ENCODE peak calls at places on chromosomes 16 and 17, in nine cellular contexts. One of them, this sample, is unnamed.
A peak's percentile ranks its signal among the peaks of the same experiment; 100 is the strongest.

GRCh38 chr17:77544347-77544746 is 403.6 kb downstream of the SEC14L1 start:
- DNase-seq in GM20000: no peak
- DNase-seq in choroid plexus epithelial cell: no peak
- DNase-seq in cardiac fibroblast: no peak
- DNase-seq in AG09319: no peak
- DNase-seq in stomach: no peak
- DNase-seq in omental fat pad: no peak
- DNase-seq in body of pancreas: no peak
- DNase-seq in heart left ventricle: no peak
- DNase-seq in this sample: no peak

GRCh38 chr16:12876778-12877177 is 24.6 kb upstream of the SHISA9 start:
- DNase-seq in heart left ventricle: no peak
- DNase-seq in AG09319: no peak
- DNase-seq in omental fat pad: no peak
- DNase-seq in choroid plexus epithelial cell: no peak
- DNase-seq in stomach: no peak
- DNase-seq in cardiac fibroblast: no peak
- DNase-seq in GM20000: no peak
- DNase-seq in body of pancreas: no peak
- DNase-seq in this sample: no peak

GRCh38 chr17:38451840-38452529 is 23.7 kb downstream of the ARHGAP23 start:
- DNase-seq in choroid plexus epithelial cell: peak; percentile 82
- DNase-seq in stomach: no peak
- DNase-seq in cardiac fibroblast: peak; percentile 90
- DNase-seq in body of pancreas: no peak
- DNase-seq in GM20000: no peak
- DNase-seq in heart left ventricle: no peak
- DNase-seq in omental fat pad: no peak
- DNase-seq in AG09319: peak; percentile 67
- DNase-seq in this sample: no peak

GRCh38 chr16:57999971-58000705 is at the start of gene ZNF319:
- DNase-seq in AG09319: no peak
- DNase-seq in GM20000: no peak
- DNase-seq in choroid plexus epithelial cell: no peak
- DNase-seq in stomach: no peak
- DNase-seq in cardiac fibroblast: no peak
- DNase-seq in omental fat pad: no peak
- DNase-seq in heart left ventricle: no peak
- DNase-seq in body of pancreas: peak; percentile 35
- DNase-seq in this sample: no peak

GRCh38 chr17:79952265-79952877 is 83.3 kb downstream of the TBC1D16 start:
- DNase-seq in stomach: no peak
- DNase-seq in GM20000: no peak
- DNase-seq in body of pancreas: peak; percentile 26
- DNase-seq in cardiac fibroblast: no peak
- DNase-seq in AG09319: no peak
- DNase-seq in choroid plexus epithelial cell: no peak
- DNase-seq in heart left ventricle: peak; percentile 9
- DNase-seq in omental fat pad: no peak
- DNase-seq in this sample: no peak

GRCh38 chr17:41734139-41734948 is at the start of gene HAP1:
- DNase-seq in GM20000: no peak
- DNase-seq in body of pancreas: peak; percentile 47
- DNase-seq in choroid plexus epithelial cell: peak; percentile 17
- DNase-seq in heart left ventricle: no peak
- DNase-seq in cardiac fibroblast: peak; percentile 28
- DNase-seq in AG09319: no peak
- DNase-seq in stomach: peak; percentile 27
- DNase-seq in omental fat pad: no peak
- DNase-seq in this sample: no peak

GRCh38 chr17:3920940-3921852 is 4.9 kb upstream of the P2RX1 start:
- DNase-seq in AG09319: no peak
- DNase-seq in body of pancreas: peak; percentile 59
- DNase-seq in omental fat pad: no peak
- DNase-seq in choroid plexus epithelial cell: peak; percentile 81
- DNase-seq in GM20000: no peak
- DNase-seq in cardiac fibroblast: no peak
- DNase-seq in stomach: peak; percentile 72
- DNase-seq in heart left ventricle: no peak
- DNase-seq in this sample: no peak

GRCh38 chr16:54034684-54035083 is 251.9 kb downstream of the IRX3 start:
- DNase-seq in body of pancreas: no peak
- DNase-seq in omental fat pad: no peak
- DNase-seq in cardiac fibroblast: peak; percentile 62
- DNase-seq in AG09319: no peak
- DNase-seq in stomach: no peak
- DNase-seq in choroid plexus epithelial cell: no peak
- DNase-seq in GM20000: no peak
- DNase-seq in heart left ventricle: no peak
- DNase-seq in this sample: no peak

GRCh38 chr17:57110579-57111367 is 25.7 kb downstream of the AKAP1 start:
- DNase-seq in heart left ventricle: peak; percentile 72
- DNase-seq in body of pancreas: no peak
- DNase-seq in GM20000: no peak
- DNase-seq in AG09319: no peak
- DNase-seq in cardiac fibroblast: no peak
- DNase-seq in stomach: no peak
- DNase-seq in omental fat pad: no peak
- DNase-seq in choroid plexus epithelial cell: peak; percentile 54
- DNase-seq in this sample: no peak

GRCh38 chr17:27489045-27489715 is 32.9 kb downstream of the KSR1 start:
- DNase-seq in AG09319: peak; percentile 42
- DNase-seq in omental fat pad: peak; percentile 85
- DNase-seq in choroid plexus epithelial cell: peak; percentile 69
- DNase-seq in cardiac fibroblast: peak; percentile 62
- DNase-seq in GM20000: no peak
- DNase-seq in heart left ventricle: peak; percentile 86
- DNase-seq in body of pancreas: no peak
- DNase-seq in stomach: peak; percentile 50
- DNase-seq in this sample: no peak

GRCh38 chr16:47956881-47957280 is 198.9 kb downstream of the ABCC12 start:
- DNase-seq in GM20000: no peak
- DNase-seq in heart left ventricle: no peak
- DNase-seq in AG09319: no peak
- DNase-seq in cardiac fibroblast: no peak
- DNase-seq in omental fat pad: no peak
- DNase-seq in body of pancreas: no peak
- DNase-seq in choroid plexus epithelial cell: no peak
- DNase-seq in stomach: no peak
- DNase-seq in this sample: no peak

GRCh38 chr16:30124985-30125379 is 2.0 kb upstream of the MAPK3 start:
- DNase-seq in GM20000: no peak
- DNase-seq in heart left ventricle: no peak
- DNase-seq in cardiac fibroblast: no peak
- DNase-seq in stomach: no peak
- DNase-seq in body of pancreas: no peak
- DNase-seq in choroid plexus epithelial cell: no peak
- DNase-seq in AG09319: no peak
- DNase-seq in omental fat pad: no peak
- DNase-seq in this sample: no peak

GRCh38 chr17:80792373-80792781 is 199.3 kb upstream of the CHMP6 start:
- DNase-seq in heart left ventricle: no peak
- DNase-seq in cardiac fibroblast: no peak
- DNase-seq in body of pancreas: no peak
- DNase-seq in omental fat pad: no peak
- DNase-seq in choroid plexus epithelial cell: peak; percentile 80
- DNase-seq in GM20000: no peak
- DNase-seq in AG09319: no peak
- DNase-seq in stomach: no peak
- DNase-seq in this sample: no peak

GRCh38 chr17:32569171-32570080 is 82.6 kb downstream of the CDK5R1 start:
- DNase-seq in GM20000: peak; percentile 64
- DNase-seq in cardiac fibroblast: peak; percentile 55
- DNase-seq in body of pancreas: no peak
- DNase-seq in AG09319: no peak
- DNase-seq in heart left ventricle: no peak
- DNase-seq in choroid plexus epithelial cell: no peak
- DNase-seq in omental fat pad: no peak
- DNase-seq in stomach: no peak
- DNase-seq in this sample: no peak

GRCh38 chr16:3597226-3597625 is 14.2 kb downstream of the SLX4 start:
- DNase-seq in GM20000: no peak
- DNase-seq in AG09319: no peak
- DNase-seq in choroid plexus epithelial cell: no peak
- DNase-seq in heart left ventricle: no peak
- DNase-seq in stomach: no peak
- DNase-seq in cardiac fibroblast: no peak
- DNase-seq in body of pancreas: no peak
- DNase-seq in omental fat pad: no peak
- DNase-seq in this sample: no peak

GRCh38 chr16:67278773-67279295 is 498 bp upstream of the PLEKHG4 start:
- DNase-seq in stomach: no peak
- DNase-seq in GM20000: peak; percentile 85
- DNase-seq in heart left ventricle: no peak
- DNase-seq in AG09319: no peak
- DNase-seq in body of pancreas: peak; percentile 32
- DNase-seq in omental fat pad: no peak
- DNase-seq in choroid plexus epithelial cell: no peak
- DNase-seq in cardiac fibroblast: no peak
- DNase-seq in this sample: no peak

GRCh38 chr17:76240461-76241204 is at the start of gene RNF157:
- DNase-seq in omental fat pad: no peak
- DNase-seq in heart left ventricle: peak; percentile 63
- DNase-seq in GM20000: peak; percentile 93
- DNase-seq in choroid plexus epithelial cell: peak; percentile 42
- DNase-seq in body of pancreas: peak; percentile 74
- DNase-seq in stomach: peak; percentile 66
- DNase-seq in cardiac fibroblast: no peak
- DNase-seq in AG09319: no peak
- DNase-seq in this sample: no peak

GRCh38 chr16:57859331-57859730 is 57.0 kb upstream of the KIFC3 start:
- DNase-seq in omental fat pad: no peak
- DNase-seq in GM20000: no peak
- DNase-seq in AG09319: no peak
- DNase-seq in choroid plexus epithelial cell: peak; percentile 85
- DNase-seq in cardiac fibroblast: peak; percentile 65
- DNase-seq in body of pancreas: no peak
- DNase-seq in heart left ventricle: no peak
- DNase-seq in stomach: no peak
- DNase-seq in this sample: no peak

GRCh38 chr17:31414590-31414918 is 23.1 kb downstream of the RAB11FIP4 start:
- DNase-seq in AG09319: no peak
- DNase-seq in cardiac fibroblast: no peak
- DNase-seq in choroid plexus epithelial cell: no peak
- DNase-seq in GM20000: no peak
- DNase-seq in omental fat pad: no peak
- DNase-seq in body of pancreas: no peak
- DNase-seq in heart left ventricle: no peak
- DNase-seq in stomach: no peak
- DNase-seq in this sample: no peak

DNA sequence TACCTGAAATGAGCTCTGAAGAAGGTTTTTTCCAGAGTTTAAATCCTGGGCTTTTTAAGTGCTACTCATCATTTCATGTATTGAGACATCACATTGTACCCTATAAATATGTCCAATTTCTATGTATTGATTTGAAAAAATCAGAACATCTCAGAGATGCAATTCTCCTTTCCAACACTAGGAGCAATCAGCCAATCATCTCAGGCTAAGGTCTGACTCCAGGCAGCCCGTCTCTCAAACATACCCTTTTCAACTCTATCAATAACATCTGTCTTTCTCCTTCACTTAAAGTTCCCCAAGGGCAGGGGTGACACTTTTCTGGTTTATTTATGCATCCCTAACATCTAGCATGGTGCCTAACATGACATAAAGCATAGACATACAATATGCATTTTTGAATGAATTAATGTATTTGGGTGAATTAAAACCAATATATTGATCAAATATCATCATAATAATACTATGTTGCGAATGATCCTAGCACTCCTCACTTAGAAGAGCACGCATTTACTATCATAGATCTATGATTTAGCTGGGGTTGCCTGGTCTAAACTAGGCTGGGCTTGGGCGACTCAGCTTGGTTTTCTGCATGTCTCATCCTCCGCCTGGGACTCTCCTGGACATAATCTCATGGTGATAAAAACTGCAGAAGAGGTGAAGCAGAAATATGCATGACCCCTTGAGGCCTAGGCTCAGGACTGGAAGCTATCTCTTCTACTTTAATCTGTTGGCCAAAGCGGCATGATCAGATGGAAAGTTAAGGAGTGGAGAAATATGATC is 5.2 kb upstream of the CDH11 start:
- DNase-seq in AG09319: no peak
- DNase-seq in stomach: no peak
- DNase-seq in body of pancreas: no peak
- DNase-seq in heart left ventricle: no peak
- DNase-seq in GM20000: no peak
- DNase-seq in omental fat pad: no peak
- DNase-seq in cardiac fibroblast: no peak
- DNase-seq in choroid plexus epithelial cell: no peak
- DNase-seq in this sample: no peak
- TF ChIP-seq CTCF in AG09319: peak; percentile 26
- TF ChIP-seq CTCF in stomach: peak; percentile 23
- TF ChIP-seq CTCF in body of pancreas: peak; percentile 17
- TF ChIP-seq CTCF in heart left ventricle: no peak
- TF ChIP-seq CTCF in GM20000: peak; percentile 4
- TF ChIP-seq CTCF in omental fat pad: no peak
- TF ChIP-seq CTCF in cardiac fibroblast: peak; percentile 48
- TF ChIP-seq CTCF in choroid plexus epithelial cell: peak; percentile 49
- TF ChIP-seq CTCF in this sample: peak; percentile 46

GRCh38 chr17:37220609-37220953 is 155.2 kb upstream of the C17orf78 start:
- DNase-seq in cardiac fibroblast: peak; percentile 49
- DNase-seq in choroid plexus epithelial cell: peak; percentile 75
- DNase-seq in omental fat pad: no peak
- DNase-seq in AG09319: no peak
- DNase-seq in heart left ventricle: no peak
- DNase-seq in stomach: no peak
- DNase-seq in body of pancreas: no peak
- DNase-seq in GM20000: peak; percentile 28
- DNase-seq in this sample: no peak
- TF ChIP-seq CTCF in cardiac fibroblast: peak; percentile 56
- TF ChIP-seq CTCF in choroid plexus epithelial cell: peak; percentile 84
- TF ChIP-seq CTCF in omental fat pad: no peak
- TF ChIP-seq CTCF in AG09319: peak; percentile 59
- TF ChIP-seq CTCF in heart left ventricle: peak; percentile 24
- TF ChIP-seq CTCF in stomach: no peak
- TF ChIP-seq CTCF in body of pancreas: no peak
- TF ChIP-seq CTCF in GM20000: peak; percentile 26
- TF ChIP-seq CTCF in this sample: peak; percentile 74

GRCh38 chr16:10620120-10620519 is 39.7 kb upstream of the EMP2 start:
- DNase-seq in GM20000: no peak
- DNase-seq in heart left ventricle: no peak
- DNase-seq in cardiac fibroblast: no peak
- DNase-seq in choroid plexus epithelial cell: no peak
- DNase-seq in omental fat pad: no peak
- DNase-seq in body of pancreas: no peak
- DNase-seq in stomach: no peak
- DNase-seq in AG09319: no peak
- DNase-seq in this sample: no peak
- TF ChIP-seq CTCF in GM20000: no peak
- TF ChIP-seq CTCF in heart left ventricle: no peak
- TF ChIP-seq CTCF in cardiac fibroblast: no peak
- TF ChIP-seq CTCF in choroid plexus epithelial cell: no peak
- TF ChIP-seq CTCF in omental fat pad: no peak
- TF ChIP-seq CTCF in body of pancreas: no peak
- TF ChIP-seq CTCF in stomach: no peak
- TF ChIP-seq CTCF in AG09319: no peak
- TF ChIP-seq CTCF in this sample: no peak

DNA sequence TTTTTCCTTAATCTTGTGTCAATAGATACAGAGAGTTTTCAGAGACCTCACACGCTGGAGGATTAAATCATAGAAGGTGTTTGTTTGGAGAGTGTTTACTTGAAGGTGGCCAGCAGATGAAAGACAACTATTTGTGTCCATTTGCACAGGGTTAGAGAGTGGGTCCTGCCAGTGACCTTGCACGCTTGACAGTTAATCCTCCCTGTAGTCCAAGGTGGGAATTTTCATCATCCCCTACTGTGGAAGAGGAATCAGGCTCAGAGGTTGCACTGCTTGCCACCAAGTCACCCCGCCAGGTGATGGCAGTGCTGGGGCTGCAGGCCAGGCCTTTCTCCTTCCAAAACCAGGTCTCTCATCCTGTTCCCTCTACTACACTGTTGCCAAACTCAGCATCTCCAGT is 12.3 kb downstream of the CDH1 start:
- DNase-seq in cardiac fibroblast: no peak
- DNase-seq in body of pancreas: no peak
- DNase-seq in choroid plexus epithelial cell: no peak
- DNase-seq in AG09319: no peak
- DNase-seq in GM20000: no peak
- DNase-seq in stomach: no peak
- DNase-seq in omental fat pad: no peak
- DNase-seq in heart left ventricle: no peak
- DNase-seq in this sample: no peak
- TF ChIP-seq CTCF in cardiac fibroblast: no peak
- TF ChIP-seq CTCF in body of pancreas: no peak
- TF ChIP-seq CTCF in choroid plexus epithelial cell: no peak
- TF ChIP-seq CTCF in AG09319: no peak
- TF ChIP-seq CTCF in GM20000: no peak
- TF ChIP-seq CTCF in stomach: no peak
- TF ChIP-seq CTCF in omental fat pad: no peak
- TF ChIP-seq CTCF in heart left ventricle: no peak
- TF ChIP-seq CTCF in this sample: no peak